ENCODE peak calls at places on chromosomes 1 and 21, in ten cellular contexts. One of them, this sample, is unnamed.

GRCh38 chr21:44299458-44300261 is at the start of gene PFKL:
- DNase-seq in H9: peak; percentile 65
- DNase-seq in upper lobe of right lung: peak; percentile 89
- DNase-seq in fibroblast of lung: peak; percentile 54
- DNase-seq in GM23338: peak; percentile 72
- DNase-seq in Caco-2: peak; percentile 81
- DNase-seq in RWPE1: peak; percentile 81
- DNase-seq in HL-60: peak; percentile 80
- DNase-seq in hepatocyte: peak; percentile 88
- DNase-seq in WTC11: peak; percentile 60
- DNase-seq in this sample: no peak

GRCh38 chr21:45950740-45951515 is 30.6 kb upstream of the COL6A1 start:
- DNase-seq in H9: no peak
- DNase-seq in upper lobe of right lung: no peak
- DNase-seq in fibroblast of lung: peak; percentile 64
- DNase-seq in GM23338: no peak
- DNase-seq in Caco-2: no peak
- DNase-seq in RWPE1: peak; percentile 45
- DNase-seq in HL-60: no peak
- DNase-seq in hepatocyte: peak; percentile 51
- DNase-seq in WTC11: no peak
- DNase-seq in this sample: no peak

GRCh38 chr1:109877320-109877771 is 33.3 kb upstream of the CSF1 start:
- DNase-seq in H9: peak; percentile 83
- DNase-seq in upper lobe of right lung: peak; percentile 81
- DNase-seq in fibroblast of lung: peak; percentile 93
- DNase-seq in GM23338: peak; percentile 91
- DNase-seq in Caco-2: peak; percentile 78
- DNase-seq in RWPE1: peak; percentile 73
- DNase-seq in HL-60: no peak
- DNase-seq in hepatocyte: peak; percentile 85
- DNase-seq in WTC11: peak; percentile 64
- DNase-seq in this sample: peak; percentile 89

GRCh38 chr1:33654267-33654832 is 181.9 kb downstream of the ZSCAN20 start:
- DNase-seq in H9: peak; percentile 53
- DNase-seq in upper lobe of right lung: no peak
- DNase-seq in fibroblast of lung: no peak
- DNase-seq in GM23338: peak; percentile 55
- DNase-seq in Caco-2: no peak
- DNase-seq in RWPE1: no peak
- DNase-seq in HL-60: no peak
- DNase-seq in hepatocyte: peak; percentile 41
- DNase-seq in WTC11: peak; percentile 40
- DNase-seq in this sample: no peak

GRCh38 chr21:31865429-31865970 is 7.3 kb upstream of the HUNK start:
- DNase-seq in H9: no peak
- DNase-seq in upper lobe of right lung: no peak
- DNase-seq in fibroblast of lung: no peak
- DNase-seq in GM23338: no peak
- DNase-seq in Caco-2: no peak
- DNase-seq in RWPE1: no peak
- DNase-seq in HL-60: no peak
- DNase-seq in hepatocyte: no peak
- DNase-seq in WTC11: no peak
- DNase-seq in this sample: no peak

GRCh38 chr1:229862017-229862774 is 204.8 kb upstream of the GALNT2 start:
- DNase-seq in H9: no peak
- DNase-seq in upper lobe of right lung: no peak
- DNase-seq in fibroblast of lung: peak; percentile 20
- DNase-seq in GM23338: peak; percentile 24
- DNase-seq in Caco-2: no peak
- DNase-seq in RWPE1: no peak
- DNase-seq in HL-60: no peak
- DNase-seq in hepatocyte: no peak
- DNase-seq in WTC11: no peak
- DNase-seq in this sample: no peak

GRCh38 chr1:47710075-47711071 is 272.5 kb downstream of the FOXD2 start:
- DNase-seq in H9: peak; percentile 82
- DNase-seq in upper lobe of right lung: peak; percentile 88
- DNase-seq in fibroblast of lung: peak; percentile 44
- DNase-seq in GM23338: peak; percentile 72
- DNase-seq in Caco-2: peak; percentile 60
- DNase-seq in RWPE1: peak; percentile 88
- DNase-seq in HL-60: no peak
- DNase-seq in hepatocyte: peak; percentile 85
- DNase-seq in WTC11: peak; percentile 86
- DNase-seq in this sample: no peak

GRCh38 chr1:204487256-204487615 is 7.4 kb downstream of the PIK3C2B start:
- DNase-seq in H9: no peak
- DNase-seq in upper lobe of right lung: no peak
- DNase-seq in fibroblast of lung: no peak
- DNase-seq in GM23338: no peak
- DNase-seq in Caco-2: no peak
- DNase-seq in RWPE1: no peak
- DNase-seq in HL-60: no peak
- DNase-seq in hepatocyte: no peak
- DNase-seq in WTC11: no peak
- DNase-seq in this sample: no peak

GRCh38 chr1:205016075-205016474 is 26.9 kb upstream of the CNTN2 start:
- DNase-seq in H9: no peak
- DNase-seq in upper lobe of right lung: no peak
- DNase-seq in fibroblast of lung: no peak
- DNase-seq in GM23338: no peak
- DNase-seq in Caco-2: no peak
- DNase-seq in RWPE1: no peak
- DNase-seq in HL-60: no peak
- DNase-seq in hepatocyte: no peak
- DNase-seq in WTC11: no peak
- DNase-seq in this sample: no peak

GRCh38 chr1:165738794-165739193 is 29.9 kb downstream of the TMCO1 start:
- DNase-seq in H9: no peak
- DNase-seq in upper lobe of right lung: no peak
- DNase-seq in fibroblast of lung: no peak
- DNase-seq in GM23338: no peak
- DNase-seq in Caco-2: no peak
- DNase-seq in RWPE1: no peak
- DNase-seq in HL-60: no peak
- DNase-seq in hepatocyte: no peak
- DNase-seq in WTC11: no peak
- DNase-seq in this sample: no peak

GRCh38 chr1:234242091-234242490 is 131.2 kb upstream of the COA6 start:
- DNase-seq in H9: peak; percentile 5
- DNase-seq in upper lobe of right lung: no peak
- DNase-seq in fibroblast of lung: no peak
- DNase-seq in GM23338: no peak
- DNase-seq in Caco-2: no peak
- DNase-seq in RWPE1: no peak
- DNase-seq in HL-60: no peak
- DNase-seq in hepatocyte: no peak
- DNase-seq in WTC11: no peak
- DNase-seq in this sample: no peak

GRCh38 chr1:8871539-8871935 is 6.9 kb downstream of the ENO1 start:
- DNase-seq in H9: no peak
- DNase-seq in upper lobe of right lung: no peak
- DNase-seq in fibroblast of lung: no peak
- DNase-seq in GM23338: peak; percentile 57
- DNase-seq in Caco-2: no peak
- DNase-seq in RWPE1: no peak
- DNase-seq in HL-60: no peak
- DNase-seq in hepatocyte: peak; percentile 44
- DNase-seq in WTC11: peak; percentile 57
- DNase-seq in this sample: no peak

GRCh38 chr1:160755864-160756616 is 17.0 kb downstream of the SLAMF7 start:
- DNase-seq in H9: no peak
- DNase-seq in upper lobe of right lung: no peak
- DNase-seq in fibroblast of lung: no peak
- DNase-seq in GM23338: no peak
- DNase-seq in Caco-2: no peak
- DNase-seq in RWPE1: no peak
- DNase-seq in HL-60: no peak
- DNase-seq in hepatocyte: no peak
- DNase-seq in WTC11: no peak
- DNase-seq in this sample: no peak

GRCh38 chr1:81452693-81453344 is 347.9 kb upstream of the ADGRL2 start:
- DNase-seq in H9: no peak
- DNase-seq in upper lobe of right lung: no peak
- DNase-seq in fibroblast of lung: no peak
- DNase-seq in GM23338: no peak
- DNase-seq in Caco-2: no peak
- DNase-seq in RWPE1: no peak
- DNase-seq in HL-60: no peak
- DNase-seq in hepatocyte: no peak
- DNase-seq in WTC11: no peak
- DNase-seq in this sample: peak; percentile 45

GRCh38 chr1:219993554-219994433 is 52.5 kb downstream of the EPRS1 start:
- DNase-seq in H9: no peak
- DNase-seq in upper lobe of right lung: no peak
- DNase-seq in fibroblast of lung: no peak
- DNase-seq in GM23338: no peak
- DNase-seq in Caco-2: no peak
- DNase-seq in RWPE1: no peak
- DNase-seq in HL-60: no peak
- DNase-seq in hepatocyte: no peak
- DNase-seq in WTC11: no peak
- DNase-seq in this sample: no peak
- TF ChIP-seq CTCF in H9: no peak
- TF ChIP-seq CTCF in upper lobe of right lung: no peak
- TF ChIP-seq CTCF in fibroblast of lung: no peak
- TF ChIP-seq CTCF in GM23338: no peak
- TF ChIP-seq CTCF in Caco-2: no peak
- TF ChIP-seq CTCF in RWPE1: no peak
- TF ChIP-seq CTCF in HL-60: no peak
- TF ChIP-seq CTCF in hepatocyte: no peak
- TF ChIP-seq CTCF in WTC11: no peak
- TF ChIP-seq CTCF in this sample: no peak

GRCh38 chr1:203462878-203463277 is 12.7 kb upstream of the PRELP start:
- DNase-seq in H9: no peak
- DNase-seq in upper lobe of right lung: peak; percentile 90
- DNase-seq in fibroblast of lung: peak; percentile 73
- DNase-seq in GM23338: no peak
- DNase-seq in Caco-2: no peak
- DNase-seq in RWPE1: peak; percentile 72
- DNase-seq in HL-60: no peak
- DNase-seq in hepatocyte: no peak
- DNase-seq in WTC11: no peak
- DNase-seq in this sample: no peak

GRCh38 chr1:203464743-203465142 is 10.9 kb upstream of the PRELP start:
- DNase-seq in H9: no peak
- DNase-seq in upper lobe of right lung: no peak
- DNase-seq in fibroblast of lung: no peak
- DNase-seq in GM23338: no peak
- DNase-seq in Caco-2: no peak
- DNase-seq in RWPE1: no peak
- DNase-seq in HL-60: no peak
- DNase-seq in hepatocyte: no peak
- DNase-seq in WTC11: no peak
- DNase-seq in this sample: no peak

GRCh38 chr1:203462143-203462542 is 13.5 kb upstream of the PRELP start:
- DNase-seq in H9: no peak
- DNase-seq in upper lobe of right lung: no peak
- DNase-seq in fibroblast of lung: no peak
- DNase-seq in GM23338: no peak
- DNase-seq in Caco-2: no peak
- DNase-seq in RWPE1: no peak
- DNase-seq in HL-60: no peak
- DNase-seq in hepatocyte: no peak
- DNase-seq in WTC11: no peak
- DNase-seq in this sample: no peak

GRCh38 chr1:203464226-203464625 is 11.4 kb upstream of the PRELP start:
- DNase-seq in H9: no peak
- DNase-seq in upper lobe of right lung: no peak
- DNase-seq in fibroblast of lung: no peak
- DNase-seq in GM23338: no peak
- DNase-seq in Caco-2: no peak
- DNase-seq in RWPE1: peak; percentile 34
- DNase-seq in HL-60: no peak
- DNase-seq in hepatocyte: no peak
- DNase-seq in WTC11: no peak
- DNase-seq in this sample: no peak

DNA sequence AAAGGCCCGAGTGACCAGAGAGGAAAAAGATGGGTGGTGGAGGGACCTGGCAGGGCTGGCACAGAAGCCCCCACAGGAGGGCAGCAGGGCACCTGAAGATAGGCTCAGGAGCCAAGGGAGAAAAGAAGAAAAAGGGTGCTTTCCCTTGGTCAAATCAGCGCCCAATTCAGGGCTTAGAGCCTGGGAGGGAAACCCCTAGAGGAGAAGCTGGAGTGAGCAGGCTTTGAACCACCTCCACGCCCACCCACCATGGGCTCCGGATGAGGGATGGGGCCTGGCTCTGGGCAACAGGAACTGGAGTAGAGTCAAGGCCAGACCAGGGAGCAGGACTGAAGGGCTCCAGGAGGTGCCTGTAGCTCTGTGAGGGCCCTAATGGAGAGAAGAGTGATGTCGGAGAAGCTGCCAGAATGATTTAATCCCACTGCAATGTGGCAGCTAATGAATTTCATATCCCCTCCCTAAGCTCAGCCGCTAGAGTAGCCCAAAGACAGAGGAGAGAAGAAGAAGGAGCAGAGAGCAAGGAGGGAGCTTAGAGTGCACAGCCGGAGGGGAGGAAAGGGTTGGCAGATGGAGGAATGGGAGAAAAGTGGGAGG is 12.0 kb upstream of the PRELP start:
- DNase-seq in H9: no peak
- DNase-seq in upper lobe of right lung: no peak
- DNase-seq in fibroblast of lung: peak; percentile 60
- DNase-seq in GM23338: peak; percentile 34
- DNase-seq in Caco-2: no peak
- DNase-seq in RWPE1: no peak
- DNase-seq in HL-60: no peak
- DNase-seq in hepatocyte: no peak
- DNase-seq in WTC11: no peak
- DNase-seq in this sample: no peak
- TF ChIP-seq CTCF in H9: peak; percentile 28
- TF ChIP-seq CTCF in upper lobe of right lung: no peak
- TF ChIP-seq CTCF in fibroblast of lung: no peak
- TF ChIP-seq CTCF in GM23338: peak; percentile 20
- TF ChIP-seq CTCF in Caco-2: no peak
- TF ChIP-seq CTCF in RWPE1: no peak
- TF ChIP-seq CTCF in HL-60: no peak
- TF ChIP-seq CTCF in hepatocyte: peak; percentile 1
- TF ChIP-seq CTCF in WTC11: no peak
- TF ChIP-seq CTCF in this sample: peak; percentile 12

GRCh38 chr1:151493042-151493441 is 18.1 kb upstream of the CGN start:
- DNase-seq in H9: no peak
- DNase-seq in upper lobe of right lung: no peak
- DNase-seq in fibroblast of lung: no peak
- DNase-seq in GM23338: no peak
- DNase-seq in Caco-2: no peak
- DNase-seq in RWPE1: no peak
- DNase-seq in HL-60: no peak
- DNase-seq in hepatocyte: no peak
- DNase-seq in WTC11: no peak
- DNase-seq in this sample: no peak
- TF ChIP-seq CTCF in H9: no peak
- TF ChIP-seq CTCF in upper lobe of right lung: no peak
- TF ChIP-seq CTCF in fibroblast of lung: no peak
- TF ChIP-seq CTCF in GM23338: no peak
- TF ChIP-seq CTCF in Caco-2: no peak
- TF ChIP-seq CTCF in RWPE1: no peak
- TF ChIP-seq CTCF in HL-60: no peak
- TF ChIP-seq CTCF in hepatocyte: no peak
- TF ChIP-seq CTCF in WTC11: no peak
- TF ChIP-seq CTCF in this sample: no peak

GRCh38 chr1:212699104-212699838 is 369 bp downstream of the BATF3 start:
- DNase-seq in H9: peak; percentile 84
- DNase-seq in upper lobe of right lung: peak; percentile 84
- DNase-seq in fibroblast of lung: peak; percentile 23
- DNase-seq in GM23338: peak; percentile 88
- DNase-seq in Caco-2: peak; percentile 46
- DNase-seq in RWPE1: peak; percentile 31
- DNase-seq in HL-60: no peak
- DNase-seq in hepatocyte: peak; percentile 72
- DNase-seq in WTC11: peak; percentile 76
- DNase-seq in this sample: no peak
- TF ChIP-seq CTCF in H9: peak; percentile 80
- TF ChIP-seq CTCF in upper lobe of right lung: peak; percentile 51
- TF ChIP-seq CTCF in fibroblast of lung: peak; percentile 32
- TF ChIP-seq CTCF in GM23338: peak; percentile 69
- TF ChIP-seq CTCF in Caco-2: no peak
- TF ChIP-seq CTCF in RWPE1: peak; percentile 49
- TF ChIP-seq CTCF in HL-60: peak; percentile 62
- TF ChIP-seq CTCF in hepatocyte: peak; percentile 58
- TF ChIP-seq CTCF in WTC11: no peak
- TF ChIP-seq CTCF in this sample: peak; percentile 56

This sample was measured in epithelial cell of proximal tubule.